ENCODE peak calls at places on chromosomes 1 and 21, in six cellular contexts. N is Panc1, H is transverse colon, Y is HCT116, R is HL-60, Q is prostate gland. B is an unnamed sample.

GRCh38 chr1:12244585-12244984 is 14.8 kb downstream of the VPS13D start:
- DNase-seq in N (no peak), H (no peak), Y (no peak), R (no peak), Q (peak; percentile 79), B (no peak)

GRCh38 chr1:201447911-201448871 is 20.8 kb downstream of the PHLDA3 start:
- DNase-seq in N (no peak), H (peak; percentile 82), Y (peak; percentile 57), R (no peak), Q (peak; percentile 78), B (peak; percentile 89)

GRCh38 chr1:202056644-202057334 is 46.4 kb downstream of the ELF3 start:
- DNase-seq in N (no peak), H (peak; percentile 91), Y (peak; percentile 76), R (no peak), Q (peak; percentile 93), B (no peak)

GRCh38 chr1:59692591-59692990 is 122.2 kb upstream of the HOOK1 start:
- DNase-seq in N (no peak), H (no peak), Y (no peak), R (peak; percentile 71), Q (no peak), B (no peak)

GRCh38 chr21:42377951-42378340 is 11.6 kb upstream of the TFF1 start:
- DNase-seq in N (no peak), H (peak; percentile 6), Y (no peak), R (no peak), Q (no peak), B (no peak)

GRCh38 chr1:65423884-65424655 is 3.6 kb downstream of the LEPR start:
- DNase-seq in N (peak; percentile 87), H (no peak), Y (peak; percentile 70), R (peak; percentile 21), Q (no peak), B (no peak)

GRCh38 chr1:24872446-24872845 is 57.6 kb downstream of the RUNX3 start:
- DNase-seq in N (no peak), H (no peak), Y (no peak), R (peak; percentile 76), Q (no peak), B (no peak)

GRCh38 chr1:82978461-82979324 is 1020.2 kb downstream of the TTLL7 start:
- DNase-seq in N (no peak), H (no peak), Y (no peak), R (no peak), Q (no peak), B (no peak)

GRCh38 chr1:88888755-88889154 is 2.6 kb downstream of the GTF2B start:
- DNase-seq in N (no peak), H (no peak), Y (no peak), R (no peak), Q (no peak), B (no peak)

GRCh38 chr1:56019922-56020321 is 559.4 kb downstream of the PLPP3 start:
- DNase-seq in N (no peak), H (no peak), Y (no peak), R (no peak), Q (no peak), B (no peak)

GRCh38 chr1:50418600-50419109 is 4.6 kb downstream of the DMRTA2 start:
- DNase-seq in N (no peak), H (no peak), Y (no peak), R (no peak), Q (no peak), B (no peak)

GRCh38 chr1:245322673-245323072 is 167.9 kb downstream of the KIF26B start:
- DNase-seq in N (no peak), H (no peak), Y (peak; percentile 6), R (no peak), Q (no peak), B (no peak)

GRCh38 chr1:117754061-117754969 is 148.5 kb downstream of the TENT5C start:
- DNase-seq in N (no peak), H (peak; percentile 73), Y (peak; percentile 52), R (peak; percentile 6), Q (peak; percentile 70), B (no peak)

GRCh38 chr1:160308451-160309182 is 23.7 kb upstream of the PEX19 start:
- DNase-seq in N (no peak), H (no peak), Y (no peak), R (no peak), Q (no peak), B (no peak)

GRCh38 chr1:164683235-164683634 is 124.3 kb downstream of the PBX1 start:
- DNase-seq in N (no peak), H (no peak), Y (peak; percentile 78), R (no peak), Q (no peak), B (no peak)

GRCh38 chr1:46806196-46807020 is 7.6 kb downstream of the CYP4B1 start:
- DNase-seq in N (no peak), H (no peak), Y (no peak), R (no peak), Q (peak; percentile 72), B (no peak)

GRCh38 chr1:51313268-51313852 is 17.0 kb downstream of the TTC39A start:
- DNase-seq in N (no peak), H (no peak), Y (no peak), R (no peak), Q (no peak), B (no peak)

GRCh38 chr1:196690582-196690981 is 38.7 kb downstream of the CFH start:
- DNase-seq in N (no peak), H (no peak), Y (no peak), R (no peak), Q (no peak), B (no peak)

GRCh38 chr21:38679531-38679930 is 126.2 kb upstream of the ETS2 start:
- DNase-seq in N (peak; percentile 24), H (no peak), Y (no peak), R (no peak), Q (no peak), B (no peak)

DNA sequence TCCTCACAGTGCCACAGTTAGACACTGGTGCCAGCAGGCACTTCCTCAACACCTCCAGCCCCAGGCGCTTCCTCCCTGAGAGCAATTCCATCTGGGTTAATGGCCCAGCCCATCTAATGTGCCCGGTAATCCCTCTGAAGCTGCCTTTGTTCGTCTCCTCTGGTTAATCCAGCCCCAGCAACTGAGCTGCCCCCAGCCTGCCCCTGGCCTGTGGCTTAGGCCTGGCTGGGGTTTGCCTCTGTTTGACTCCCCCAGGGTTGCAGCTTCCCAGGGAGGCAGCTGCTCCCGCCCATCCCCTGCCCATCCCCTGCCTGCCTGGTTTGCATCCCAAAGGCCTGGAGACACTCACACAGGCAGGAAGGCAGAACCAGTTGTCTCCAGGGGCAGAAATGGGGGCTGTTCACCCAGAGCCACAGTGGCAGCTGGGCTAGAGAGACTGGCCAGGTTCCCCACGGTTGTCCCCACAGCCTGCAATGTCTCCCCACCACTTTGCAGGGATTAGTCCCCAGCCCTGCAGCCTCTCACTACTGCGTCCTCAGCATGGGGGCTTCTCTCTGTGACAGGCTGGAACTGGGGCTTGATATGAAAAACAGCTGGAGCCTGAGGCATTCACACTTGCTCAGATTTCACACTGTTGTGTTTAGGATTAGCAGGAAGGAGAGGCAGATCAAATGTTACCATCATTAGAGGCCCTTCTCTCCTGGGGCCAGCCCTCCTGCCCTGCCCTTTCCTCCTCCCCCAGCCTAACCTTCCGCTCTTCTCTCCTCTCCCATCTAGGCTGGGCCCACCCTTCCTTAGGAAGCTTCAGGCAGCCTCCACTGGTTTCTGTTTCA is 120.2 kb downstream of the TLR5 start:
- DNase-seq in N (no peak), H (no peak), Y (no peak), R (no peak), Q (no peak), B (no peak)
- TF ChIP-seq POLR2AphosphoS5 in N (no peak), H (no peak), Y (no peak), R (no peak), Q (no peak), B (no peak)

DNA sequence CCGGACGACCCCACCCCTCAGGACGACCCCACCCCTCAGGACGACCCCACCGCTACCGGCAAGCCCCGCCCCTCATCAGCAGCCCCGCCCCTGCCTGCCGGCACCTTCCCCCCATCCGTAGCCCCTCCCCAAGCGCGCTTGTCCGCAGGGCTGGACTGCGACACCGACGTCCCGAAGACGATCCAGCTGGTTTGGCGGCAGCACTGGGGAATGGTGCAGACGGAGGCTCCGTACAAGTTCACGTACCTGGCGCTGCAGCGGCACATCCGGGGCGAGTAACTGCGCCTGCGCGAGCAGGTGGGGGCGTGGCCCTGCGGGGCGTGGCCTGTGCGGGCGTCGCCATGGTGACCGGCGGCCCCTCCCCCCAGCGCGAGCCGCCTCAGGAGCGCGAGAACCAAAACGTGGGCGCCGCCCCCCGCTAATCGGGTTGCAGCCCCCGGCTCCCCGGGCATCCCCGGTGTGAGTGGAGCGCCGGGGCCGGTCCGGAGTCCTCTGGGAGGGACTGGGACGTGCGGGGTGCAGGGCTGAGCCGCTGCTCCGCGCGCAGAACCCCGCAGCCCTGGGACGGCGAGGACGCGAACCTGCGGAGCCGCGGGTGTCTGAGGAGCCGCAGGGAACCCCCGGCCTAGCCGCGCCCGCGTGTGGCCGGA is 4.9 kb downstream of the RNF223 start:
- DNase-seq in N (peak; percentile 61), H (peak; percentile 92), Y (peak; percentile 65), R (peak; percentile 81), Q (peak; percentile 85), B (peak; percentile 95)
- TF ChIP-seq POLR2AphosphoS5 in N (no peak), H (peak; percentile 18), Y (peak; percentile 55), R (no peak), Q (peak; percentile 83), B (peak; percentile 30)

GRCh38 chr1:39955547-39956539 is 898 bp downstream of the MFSD2A start:
- DNase-seq in N (no peak), H (peak; percentile 71), Y (peak; percentile 18), R (no peak), Q (no peak), B (peak; percentile 57)

GRCh38 chr1:39954870-39955546 is at the start of gene MFSD2A:
- DNase-seq in N (no peak), H (peak; percentile 96), Y (peak; percentile 73), R (peak; percentile 88), Q (peak; percentile 89), B (peak; percentile 93)

GRCh38 chr1:39958801-39959200 is 3.9 kb downstream of the MFSD2A start:
- DNase-seq in N (no peak), H (no peak), Y (no peak), R (no peak), Q (no peak), B (no peak)

GRCh38 chr1:39959651-39960333 is 4.8 kb downstream of the MFSD2A start:
- DNase-seq in N (no peak), H (no peak), Y (no peak), R (no peak), Q (no peak), B (no peak)

GRCh38 chr1:39957299-39958020 is 2.5 kb downstream of the MFSD2A start:
- DNase-seq in N (no peak), H (no peak), Y (no peak), R (no peak), Q (no peak), B (no peak)
- TF ChIP-seq POLR2AphosphoS5 in N (no peak), H (no peak), Y (no peak), R (no peak), Q (peak; percentile 17), B (no peak)

GRCh38 chr1:150558761-150559626 is 9.8 kb downstream of the ADAMTSL4 start:
- DNase-seq in N (no peak), H (peak; percentile 38), Y (no peak), R (no peak), Q (no peak), B (peak; percentile 19)
- TF ChIP-seq POLR2AphosphoS5 in N (no peak), H (no peak), Y (no peak), R (no peak), Q (no peak), B (no peak)

DNA sequence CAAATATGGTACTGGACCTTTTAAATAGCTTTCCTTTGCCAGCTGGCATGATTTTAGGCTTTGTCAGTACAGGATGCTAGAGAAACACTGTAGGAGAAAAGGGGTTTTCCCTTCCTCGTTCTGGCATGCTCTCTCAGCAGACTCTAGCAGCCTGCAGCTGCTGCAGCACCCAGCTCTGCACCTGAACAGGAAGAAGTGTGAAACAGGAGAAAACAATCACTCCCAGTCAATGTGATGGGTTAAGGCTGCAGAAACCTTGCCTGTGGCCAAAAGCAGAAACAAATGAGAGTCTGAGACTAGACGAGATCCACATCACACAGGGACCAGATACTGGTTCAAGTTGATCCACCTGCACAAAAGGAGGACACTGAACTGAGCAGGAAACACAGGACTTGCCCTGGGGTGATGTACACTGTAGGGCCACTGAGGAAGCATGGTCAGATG is 21.2 kb downstream of the OVGP1 start:
- DNase-seq in N (no peak), H (peak; percentile 26), Y (no peak), R (no peak), Q (peak; percentile 91), B (peak; percentile 49)
- TF ChIP-seq POLR2AphosphoS5 in N (no peak), H (no peak), Y (no peak), R (no peak), Q (peak; percentile 90), B (no peak)